ENCODE peak calls at places on chromosomes 2 and 18, in four cellular contexts. K is T-helper 1 cell; S is GM10248; M is activated naive CD4-positive, alpha-beta T cell treated with anti-CD3 and anti-CD28 coated beads, Interleukin-2, amount 10 ng/mL, durations not matched to agents 7 days and 5 days. G is an unnamed sample.

GRCh38 chr2:88538362-88538917 is 85.9 kb upstream of the FOXI3 start:
- DNase-seq in K (no peak), S (no peak), M (no peak), G (no peak)

GRCh38 chr2:95699201-95699600 is 107.4 kb downstream of the TRIM43 start:
- DNase-seq in K (no peak), S (no peak), M (no peak), G (no peak)

GRCh38 chr2:10584843-10585475 is 104.8 kb downstream of the NOL10 start:
- DNase-seq in K (no peak), S (no peak), M (no peak), G (no peak)

GRCh38 chr18:26520974-26521373 is 27.4 kb downstream of the KCTD1 start:
- DNase-seq in K (no peak), S (no peak), M (no peak), G (no peak)

GRCh38 chr2:102520801-102521200 is 47.8 kb downstream of the SLC9A4 start:
- DNase-seq in K (no peak), S (no peak), M (no peak), G (no peak)

GRCh38 chr2:2291500-2292260 is 39.4 kb downstream of the MYT1L start:
- DNase-seq in K (no peak), S (no peak), M (no peak), G (no peak)

GRCh38 chr2:236949089-236949935 is 136.4 kb upstream of the COPS8 start:
- DNase-seq in K (no peak), S (no peak), M (no peak), G (no peak)

GRCh38 chr18:13452448-13452811 is 233.9 kb downstream of the LDLRAD4 start:
- DNase-seq in K (no peak), S (no peak), M (no peak), G (no peak)

GRCh38 chr2:105782123-105782522 is 37.4 kb downstream of the NCK2 start:
- DNase-seq in K (no peak), S (no peak), M (no peak), G (no peak)

GRCh38 chr18:63140997-63141776 is 178.4 kb downstream of the BCL2 start:
- DNase-seq in K (no peak), S (no peak), M (no peak), G (no peak)

GRCh38 chr2:29615183-29615582 is 306.2 kb downstream of the ALK start:
- DNase-seq in K (no peak), S (no peak), M (no peak), G (no peak)

GRCh38 chr2:46962751-46963150 is 47.1 kb upstream of the MCFD2 start:
- DNase-seq in K (no peak), S (no peak), M (no peak), G (no peak)

G was measured in tibial nerve.